ENCODE peak calls at places on chromosomes 11 and 22, in eight cellular contexts. W is neuronal stem cell, N is SW480, Y is cardiac muscle cell, Q is aorta, A is ovary, U is heart left ventricle, K is GM13976. E is an unnamed sample.

GRCh38 chr11:114307524-114308203 is 11.5 kb downstream of the NNMT start:
- DNase-seq in Y (peak), N (peak), A (no peak), K (no peak), W (no peak), U (peak), Q (peak), E (no peak)

GRCh38 chr11:72584293-72584921 is 89.8 kb downstream of the PDE2A start:
- DNase-seq in U (peak), K (no peak), Q (peak), N (no peak), A (no peak), W (no peak), Y (peak), E (no peak)

GRCh38 chr22:31579835-31580242 is 82.2 kb downstream of the PISD start:
- DNase-seq in A (no peak), Q (no peak), Y (no peak), K (no peak), W (no peak), U (no peak), N (no peak), E (no peak)

GRCh38 chr11:130066338-130066737 is 3.4 kb upstream of the APLP2 start:
- DNase-seq in N (no peak), A (no peak), W (no peak), K (no peak), U (no peak), Y (no peak), Q (no peak), E (no peak)

GRCh38 chr11:69394902-69395690 is 86.4 kb upstream of the LINC01488 start:
- DNase-seq in Q (peak), N (no peak), K (no peak), W (no peak), A (no peak), Y (no peak), U (no peak), E (no peak)

GRCh38 chr22:46604306-46604690 is 15.9 kb upstream of the GRAMD4 start:
- DNase-seq in K (peak), W (no peak), A (no peak), Y (peak), U (no peak), Q (peak), N (peak), E (no peak)

GRCh38 chr11:126303623-126304456 is at the start of gene DCPS:
- DNase-seq in K (peak), U (peak), Y (peak), A (peak), N (peak), W (peak), Q (peak), E (no peak)

GRCh38 chr11:32431657-32432056 is 3.7 kb downstream of the WT1 start:
- DNase-seq in K (no peak), Q (no peak), Y (no peak), N (no peak), U (no peak), W (no peak), A (no peak), E (no peak)

GRCh38 chr11:77179048-77179447 is 51.0 kb downstream of the MYO7A start:
- DNase-seq in U (peak), W (no peak), N (no peak), Y (no peak), A (no peak), Q (no peak), K (no peak), E (no peak)

GRCh38 chr22:49299821-49300231 is 527.8 kb downstream of the BRD1 start:
- DNase-seq in W (no peak), U (peak), K (no peak), N (peak), Y (no peak), Q (peak), A (no peak), E (no peak)

GRCh38 chr11:35289821-35290220 is 129.5 kb downstream of the SLC1A2 start:
- DNase-seq in A (no peak), U (no peak), W (no peak), K (no peak), Y (peak), Q (no peak), N (no peak), E (no peak)

GRCh38 chr22:22342697-22343602 is 98.4 kb downstream of the VPREB1 start:
- DNase-seq in K (peak), N (peak), Q (no peak), A (no peak), Y (peak), U (no peak), W (peak), E (peak)

E was measured in NCI-H2107.